ENCODE peak calls at places on chromosomes 1 and 21, in six cellular contexts. H is DND-41, R is uterus, B is GM20000, E is tibial artery, F is esophagus squamous epithelium. U is an unnamed sample.

GRCh38 chr1:31072304-31072746 is 6.8 kb upstream of the PUM1 start:
- DNase-seq in F (no peak), H (no peak), R (no peak), B (no peak), E (no peak), U (no peak)

GRCh38 chr1:72397786-72398185 is 115.4 kb upstream of the NEGR1 start:
- DNase-seq in E (no peak), B (no peak), H (no peak), F (no peak), R (no peak), U (no peak)

GRCh38 chr1:116990612-116991151 is 10.9 kb upstream of the CD101 start:
- DNase-seq in F (no peak), B (no peak), R (peak), E (peak), H (no peak), U (peak)

GRCh38 chr1:228691926-228692325 is 43.4 kb upstream of the RHOU start:
- DNase-seq in F (no peak), B (peak), E (no peak), R (no peak), H (peak), U (no peak)

GRCh38 chr1:155023627-155024026 is 10.0 kb downstream of the DCST2 start:
- DNase-seq in H (no peak), F (no peak), E (no peak), R (no peak), B (no peak), U (no peak)

GRCh38 chr1:205978676-205979075 is 24.5 kb downstream of the RAB7B start:
- DNase-seq in H (no peak), F (no peak), B (no peak), R (no peak), E (no peak), U (peak)

GRCh38 chr1:30048905-30049304 is 674.5 kb downstream of the MATN1 start:
- DNase-seq in F (no peak), E (no peak), H (no peak), R (no peak), B (no peak), U (no peak)

GRCh38 chr1:154718566-154718965 is 110.6 kb upstream of the ADAR start:
- DNase-seq in B (no peak), R (no peak), E (no peak), F (no peak), H (no peak), U (no peak)

GRCh38 chr1:155379180-155379876 is 58.6 kb downstream of the RUSC1 start:
- DNase-seq in B (no peak), F (no peak), E (no peak), R (no peak), H (no peak), U (no peak)

GRCh38 chr1:196515904-196516303 is 92.3 kb downstream of the KCNT2 start:
- DNase-seq in F (no peak), B (no peak), E (no peak), H (no peak), R (no peak), U (no peak)

GRCh38 chr1:235697517-235697916 is 47.9 kb upstream of the GNG4 start:
- DNase-seq in R (no peak), F (no peak), B (peak), H (no peak), E (no peak), U (no peak)

GRCh38 chr21:28971171-28971570 is 21.5 kb downstream of the LTN1 start:
- DNase-seq in B (no peak), R (no peak), F (no peak), E (no peak), H (no peak), U (no peak)

GRCh38 chr1:3494321-3495308 is 40.1 kb downstream of the ARHGEF16 start:
- DNase-seq in B (no peak), E (no peak), F (no peak), H (no peak), R (no peak), U (no peak)

GRCh38 chr1:74343191-74343590 is 108.0 kb downstream of the TNNI3K start:
- DNase-seq in R (peak), E (no peak), B (no peak), F (no peak), H (no peak), U (no peak)

GRCh38 chr1:234212764-234213406 is 160.4 kb upstream of the COA6 start:
- DNase-seq in H (peak), F (no peak), R (no peak), B (peak), E (no peak), U (no peak)

GRCh38 chr1:108639899-108640560 is 20.9 kb downstream of the HENMT1 start:
- DNase-seq in B (no peak), H (peak), F (no peak), R (no peak), E (no peak), U (no peak)

GRCh38 chr1:9823943-9824701 is at the start of gene CLSTN1:
- DNase-seq in R (peak), H (peak), E (peak), B (peak), F (peak), U (peak)

GRCh38 chr1:182198006-182198605 is 136.6 kb upstream of the ZNF648 start:
- DNase-seq in B (peak), E (no peak), H (no peak), R (no peak), F (no peak), U (no peak)

GRCh38 chr1:99407018-99407417 is 142.7 kb downstream of the PLPPR4 start:
- DNase-seq in B (no peak), F (no peak), H (no peak), E (no peak), R (no peak), U (no peak)

GRCh38 chr1:32468791-32469190 is 3.9 kb downstream of the ZBTB8B start:
- DNase-seq in H (no peak), R (no peak), F (no peak), E (no peak), B (no peak), U (no peak)

GRCh38 chr1:32474954-32475353 is 10.1 kb downstream of the ZBTB8B start:
- DNase-seq in B (no peak), F (no peak), H (no peak), E (no peak), R (no peak), U (no peak)

GRCh38 chr1:32471695-32472362 is 7.0 kb downstream of the ZBTB8B start:
- DNase-seq in E (no peak), F (no peak), R (no peak), H (no peak), B (no peak), U (no peak)

GRCh38 chr1:32470431-32470830 is 5.6 kb downstream of the ZBTB8B start:
- DNase-seq in B (no peak), F (no peak), E (no peak), R (no peak), H (no peak), U (no peak)

DNA sequence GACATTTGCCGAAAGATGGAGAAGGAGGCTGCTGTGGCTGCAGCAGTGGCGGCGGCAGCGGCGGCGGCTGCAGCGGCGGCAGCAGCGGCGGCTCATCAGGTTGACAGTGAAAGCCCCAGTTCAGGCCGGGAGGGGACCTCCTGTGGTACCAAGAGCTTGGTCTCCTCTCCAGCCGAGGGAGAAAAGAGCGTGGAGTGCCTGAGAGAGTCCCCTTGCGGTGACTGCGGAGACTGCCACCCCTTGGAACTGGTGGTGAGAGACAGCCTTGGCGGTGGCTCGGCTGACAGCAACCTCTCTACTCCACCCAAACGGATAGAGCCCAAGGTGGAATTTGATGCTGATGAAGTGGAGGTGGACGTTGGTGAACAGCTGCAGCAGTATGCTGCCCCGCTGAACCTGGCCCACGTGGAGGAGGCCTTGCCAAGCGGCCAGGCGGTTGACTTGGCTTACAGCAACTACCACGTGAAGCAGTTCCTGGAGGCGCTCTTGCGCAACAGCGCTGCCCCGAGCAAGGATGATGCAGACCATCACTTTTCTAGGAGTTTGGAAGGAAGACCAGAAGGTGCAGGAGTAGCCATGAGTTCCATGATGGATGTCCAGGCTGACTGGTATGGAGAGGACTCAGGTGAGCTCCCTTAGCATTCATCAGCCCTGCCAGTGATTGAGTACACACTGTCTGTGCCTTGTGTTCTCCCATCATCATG is 6.3 kb downstream of the ZBTB8B start:
- DNase-seq in F (no peak), R (no peak), B (peak), H (no peak), E (no peak), U (no peak)
- TF ChIP-seq CTCF in F (no peak), R (no peak), B (no peak), H (no peak), E (peak), U (peak)

GRCh38 chr1:160056648-160057169 is 13.3 kb downstream of the KCNJ10 start:
- DNase-seq in F (no peak), R (no peak), H (no peak), E (no peak), B (no peak), U (no peak)

GRCh38 chr1:160053548-160054365 is 16.2 kb downstream of the KCNJ10 start:
- DNase-seq in E (no peak), H (no peak), R (no peak), F (no peak), B (no peak), U (no peak)

GRCh38 chr1:160062134-160062533 is 7.8 kb downstream of the KCNJ10 start:
- DNase-seq in E (no peak), B (no peak), F (no peak), R (no peak), H (no peak), U (no peak)

GRCh38 chr1:160061376-160062100 is 8.4 kb downstream of the KCNJ10 start:
- DNase-seq in R (no peak), F (no peak), E (no peak), B (no peak), H (no peak), U (no peak)

GRCh38 chr1:160058087-160058486 is 11.9 kb downstream of the KCNJ10 start:
- DNase-seq in R (no peak), E (no peak), B (no peak), H (no peak), F (no peak), U (no peak)
- TF ChIP-seq CTCF in R (no peak), E (peak), B (no peak), H (peak), F (no peak), U (no peak)

GRCh38 chr1:230860617-230861384 is 7.5 kb downstream of the C1orf198 start:
- DNase-seq in B (no peak), E (no peak), H (no peak), F (no peak), R (no peak), U (no peak)
- TF ChIP-seq CTCF in B (no peak), E (no peak), H (no peak), F (no peak), R (no peak), U (no peak)

DNA sequence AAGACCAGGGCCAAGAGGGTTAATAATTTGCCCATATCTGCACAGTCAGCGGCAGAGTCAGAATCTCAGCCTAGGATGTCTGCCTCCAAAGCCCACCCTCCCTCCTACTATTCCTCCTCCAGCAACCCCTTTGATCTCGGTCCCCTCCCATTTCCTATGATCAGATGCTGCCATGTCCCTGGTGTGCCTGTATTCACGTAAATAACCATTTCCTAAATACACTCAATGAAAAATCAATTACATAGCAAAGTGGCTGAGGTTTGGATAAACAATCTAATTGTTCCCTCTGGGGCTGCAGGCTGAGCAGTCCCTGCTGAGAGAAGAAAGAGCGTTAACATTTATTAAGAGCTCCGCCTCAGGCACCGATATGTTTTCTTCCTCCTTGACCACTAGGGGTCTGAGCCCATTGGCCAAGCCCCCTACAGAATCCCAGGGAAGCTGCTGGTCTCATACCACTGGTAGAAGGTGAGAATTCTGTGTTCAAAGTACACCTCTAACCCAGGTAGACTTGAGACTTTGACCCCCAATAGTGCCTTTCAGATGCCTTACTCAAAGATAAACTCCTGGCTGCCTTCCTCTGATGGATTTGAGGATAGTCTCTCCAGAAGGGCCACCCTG is 34.0 kb upstream of the CAMK1G start:
- DNase-seq in B (no peak), R (no peak), F (no peak), E (no peak), H (peak), U (no peak)
- TF ChIP-seq CTCF in B (no peak), R (no peak), F (no peak), E (no peak), H (no peak), U (no peak)